ENCODE peak calls at places on chromosome 20, in nine cellular contexts. One of them, this sample, is unnamed.

GRCh38 chr20:50916257-50916656 is 15.0 kb downstream of the ADNP start:
- DNase-seq in endothelial cell: no peak
- DNase-seq in HL-60: no peak
- DNase-seq in body of pancreas: no peak
- DNase-seq in H9: no peak
- DNase-seq in colonic mucosa: peak; percentile 49
- DNase-seq in spleen: no peak
- DNase-seq in tibial artery: no peak
- DNase-seq in neural crest cell: no peak
- DNase-seq in this sample: no peak

GRCh38 chr20:45987108-45987780 is 15.2 kb upstream of the ZNF335 start:
- DNase-seq in neural crest cell: peak; percentile 78
- DNase-seq in spleen: peak; percentile 95
- DNase-seq in H9: peak; percentile 92
- DNase-seq in body of pancreas: peak; percentile 83
- DNase-seq in tibial artery: no peak
- DNase-seq in endothelial cell: peak; percentile 92
- DNase-seq in HL-60: peak; percentile 50
- DNase-seq in colonic mucosa: peak; percentile 72
- DNase-seq in this sample: no peak

GRCh38 chr20:10376271-10377075 is 57.5 kb downstream of the MKKS start:
- DNase-seq in HL-60: no peak
- DNase-seq in neural crest cell: no peak
- DNase-seq in colonic mucosa: no peak
- DNase-seq in endothelial cell: no peak
- DNase-seq in H9: no peak
- DNase-seq in tibial artery: no peak
- DNase-seq in body of pancreas: no peak
- DNase-seq in spleen: no peak
- DNase-seq in this sample: no peak

GRCh38 chr20:38033330-38034107 is at the start of the genes RPRD1B and TTI1:
- DNase-seq in tibial artery: peak; percentile 95
- DNase-seq in neural crest cell: peak; percentile 81
- DNase-seq in HL-60: peak; percentile 85
- DNase-seq in body of pancreas: peak; percentile 90
- DNase-seq in colonic mucosa: peak; percentile 94
- DNase-seq in spleen: peak; percentile 97
- DNase-seq in H9: peak; percentile 92
- DNase-seq in endothelial cell: peak; percentile 86
- DNase-seq in this sample: peak; percentile 46

GRCh38 chr20:370151-370600 is 10.4 kb upstream of the TRIB3 start:
- DNase-seq in tibial artery: no peak
- DNase-seq in endothelial cell: no peak
- DNase-seq in H9: no peak
- DNase-seq in spleen: no peak
- DNase-seq in HL-60: no peak
- DNase-seq in colonic mucosa: no peak
- DNase-seq in neural crest cell: no peak
- DNase-seq in body of pancreas: no peak
- DNase-seq in this sample: no peak

GRCh38 chr20:33444797-33445560 is 1.4 kb upstream of the SNTA1 start:
- DNase-seq in neural crest cell: no peak
- DNase-seq in colonic mucosa: peak; percentile 32
- DNase-seq in spleen: no peak
- DNase-seq in body of pancreas: peak; percentile 44
- DNase-seq in HL-60: no peak
- DNase-seq in H9: peak; percentile 49
- DNase-seq in tibial artery: no peak
- DNase-seq in endothelial cell: no peak
- DNase-seq in this sample: no peak

GRCh38 chr20:8664778-8665177 is 404.1 kb upstream of the PLCB4 start:
- DNase-seq in HL-60: no peak
- DNase-seq in spleen: no peak
- DNase-seq in body of pancreas: no peak
- DNase-seq in endothelial cell: no peak
- DNase-seq in H9: no peak
- DNase-seq in neural crest cell: no peak
- DNase-seq in colonic mucosa: no peak
- DNase-seq in tibial artery: no peak
- DNase-seq in this sample: no peak

GRCh38 chr20:49228676-49229075 is 9.5 kb downstream of the DDX27 start:
- DNase-seq in colonic mucosa: no peak
- DNase-seq in HL-60: no peak
- DNase-seq in neural crest cell: no peak
- DNase-seq in body of pancreas: no peak
- DNase-seq in H9: no peak
- DNase-seq in spleen: no peak
- DNase-seq in endothelial cell: no peak
- DNase-seq in tibial artery: no peak
- DNase-seq in this sample: no peak

GRCh38 chr20:57996936-57997629 is 231.4 kb downstream of the ANKRD60 start:
- DNase-seq in H9: no peak
- DNase-seq in colonic mucosa: no peak
- DNase-seq in body of pancreas: no peak
- DNase-seq in tibial artery: no peak
- DNase-seq in HL-60: no peak
- DNase-seq in neural crest cell: no peak
- DNase-seq in spleen: peak; percentile 15
- DNase-seq in endothelial cell: no peak
- DNase-seq in this sample: peak; percentile 44

GRCh38 chr20:32534661-32535240 is 50.4 kb downstream of the NOL4L start:
- DNase-seq in colonic mucosa: no peak
- DNase-seq in neural crest cell: no peak
- DNase-seq in HL-60: no peak
- DNase-seq in endothelial cell: no peak
- DNase-seq in tibial artery: no peak
- DNase-seq in body of pancreas: no peak
- DNase-seq in spleen: no peak
- DNase-seq in H9: peak; percentile 50
- DNase-seq in this sample: no peak

GRCh38 chr20:50309764-50310672 is 119.4 kb downstream of the CEBPB start:
- DNase-seq in colonic mucosa: no peak
- DNase-seq in neural crest cell: no peak
- DNase-seq in H9: no peak
- DNase-seq in HL-60: no peak
- DNase-seq in tibial artery: no peak
- DNase-seq in spleen: peak; percentile 72
- DNase-seq in body of pancreas: no peak
- DNase-seq in endothelial cell: no peak
- DNase-seq in this sample: no peak

GRCh38 chr20:48858075-48858790 is 30.4 kb upstream of the PREX1 start:
- DNase-seq in tibial artery: no peak
- DNase-seq in HL-60: no peak
- DNase-seq in body of pancreas: no peak
- DNase-seq in colonic mucosa: no peak
- DNase-seq in spleen: no peak
- DNase-seq in neural crest cell: no peak
- DNase-seq in endothelial cell: no peak
- DNase-seq in H9: no peak
- DNase-seq in this sample: no peak

GRCh38 chr20:41631826-41632225 is 13.6 kb upstream of the CHD6 start:
- DNase-seq in neural crest cell: no peak
- DNase-seq in HL-60: no peak
- DNase-seq in spleen: no peak
- DNase-seq in endothelial cell: no peak
- DNase-seq in body of pancreas: no peak
- DNase-seq in tibial artery: peak; percentile 94
- DNase-seq in colonic mucosa: no peak
- DNase-seq in H9: no peak
- DNase-seq in this sample: no peak

GRCh38 chr20:5215592-5216304 is 88.9 kb downstream of the CDS2 start:
- DNase-seq in body of pancreas: no peak
- DNase-seq in neural crest cell: no peak
- DNase-seq in HL-60: no peak
- DNase-seq in colonic mucosa: no peak
- DNase-seq in spleen: no peak
- DNase-seq in tibial artery: no peak
- DNase-seq in endothelial cell: no peak
- DNase-seq in H9: no peak
- DNase-seq in this sample: no peak

GRCh38 chr20:12207875-12208274 is 290.2 kb downstream of the BTBD3 start:
- DNase-seq in endothelial cell: peak; percentile 54
- DNase-seq in neural crest cell: peak; percentile 54
- DNase-seq in H9: peak; percentile 63
- DNase-seq in colonic mucosa: peak; percentile 36
- DNase-seq in HL-60: peak; percentile 4
- DNase-seq in body of pancreas: peak; percentile 50
- DNase-seq in tibial artery: no peak
- DNase-seq in spleen: no peak
- DNase-seq in this sample: peak; percentile 7

GRCh38 chr20:44479643-44480042 is 4.0 kb downstream of the TTPAL start:
- DNase-seq in colonic mucosa: no peak
- DNase-seq in endothelial cell: no peak
- DNase-seq in tibial artery: no peak
- DNase-seq in HL-60: no peak
- DNase-seq in neural crest cell: no peak
- DNase-seq in spleen: no peak
- DNase-seq in body of pancreas: no peak
- DNase-seq in H9: no peak
- DNase-seq in this sample: no peak

GRCh38 chr20:44475372-44475693 is 341 bp upstream of the TTPAL start:
- DNase-seq in colonic mucosa: no peak
- DNase-seq in HL-60: no peak
- DNase-seq in spleen: no peak
- DNase-seq in tibial artery: no peak
- DNase-seq in endothelial cell: no peak
- DNase-seq in neural crest cell: no peak
- DNase-seq in body of pancreas: no peak
- DNase-seq in H9: no peak
- DNase-seq in this sample: no peak

GRCh38 chr20:44477151-44477550 is 1.5 kb downstream of the TTPAL start:
- DNase-seq in neural crest cell: no peak
- DNase-seq in HL-60: no peak
- DNase-seq in body of pancreas: no peak
- DNase-seq in endothelial cell: no peak
- DNase-seq in tibial artery: no peak
- DNase-seq in colonic mucosa: no peak
- DNase-seq in H9: no peak
- DNase-seq in spleen: no peak
- DNase-seq in this sample: no peak

GRCh38 chr20:44478188-44478587 is 2.5 kb downstream of the TTPAL start:
- DNase-seq in H9: no peak
- DNase-seq in endothelial cell: no peak
- DNase-seq in body of pancreas: no peak
- DNase-seq in colonic mucosa: no peak
- DNase-seq in tibial artery: no peak
- DNase-seq in neural crest cell: no peak
- DNase-seq in HL-60: no peak
- DNase-seq in spleen: no peak
- DNase-seq in this sample: no peak

GRCh38 chr20:44475694-44476560 is at the start of gene TTPAL:
- DNase-seq in endothelial cell: peak; percentile 87
- DNase-seq in body of pancreas: peak; percentile 94
- DNase-seq in neural crest cell: peak; percentile 73
- DNase-seq in tibial artery: peak; percentile 93
- DNase-seq in colonic mucosa: peak; percentile 93
- DNase-seq in spleen: peak; percentile 98
- DNase-seq in HL-60: peak; percentile 75
- DNase-seq in H9: peak; percentile 94
- DNase-seq in this sample: no peak
- TF ChIP-seq CTCF in endothelial cell: no peak
- TF ChIP-seq CTCF in body of pancreas: peak; percentile 51
- TF ChIP-seq CTCF in neural crest cell: no peak
- TF ChIP-seq CTCF in tibial artery: peak; percentile 34
- TF ChIP-seq CTCF in colonic mucosa: no peak
- TF ChIP-seq CTCF in spleen: peak; percentile 33
- TF ChIP-seq CTCF in HL-60: no peak
- TF ChIP-seq CTCF in H9: no peak
- TF ChIP-seq CTCF in this sample: peak; percentile 27

DNA sequence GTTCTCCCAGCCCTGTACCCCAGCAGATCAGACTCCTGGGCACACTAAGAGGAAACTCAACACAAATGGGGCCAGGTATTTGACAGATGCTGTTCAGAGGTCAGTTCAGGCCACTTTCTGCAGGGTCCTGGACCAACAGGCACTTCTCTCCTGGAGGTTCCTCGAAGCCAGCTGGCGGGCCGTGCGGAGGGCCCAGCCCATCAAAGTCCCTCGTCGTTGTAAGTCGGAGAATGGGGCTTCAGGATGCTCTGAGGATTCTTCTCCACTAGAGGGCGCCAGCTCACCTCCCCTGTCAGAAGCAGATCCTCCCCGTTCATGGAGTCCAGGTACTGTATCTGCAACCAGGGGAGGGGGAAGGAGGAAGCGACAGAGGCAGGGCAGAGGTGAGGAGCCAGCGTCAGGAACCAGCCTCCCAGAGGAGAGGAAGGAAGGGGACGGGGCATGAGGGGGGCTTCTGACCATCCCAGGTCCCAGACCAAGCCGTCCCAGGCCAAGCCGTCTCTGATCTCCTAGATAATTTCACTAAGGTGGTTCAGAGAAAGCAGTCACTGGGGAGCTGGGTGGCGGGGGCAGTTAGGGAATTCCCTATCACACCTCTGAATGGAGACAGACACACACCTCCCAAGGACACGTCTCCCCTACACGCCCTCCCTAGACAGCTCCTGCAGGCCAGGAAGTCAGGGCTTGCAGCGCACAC is 11.7 kb upstream of the FAM83C start:
- DNase-seq in neural crest cell: peak; percentile 82
- DNase-seq in H9: peak; percentile 95
- DNase-seq in HL-60: peak; percentile 88
- DNase-seq in spleen: peak; percentile 89
- DNase-seq in body of pancreas: peak; percentile 87
- DNase-seq in tibial artery: peak; percentile 83
- DNase-seq in colonic mucosa: peak; percentile 87
- DNase-seq in endothelial cell: peak; percentile 86
- DNase-seq in this sample: peak; percentile 86
- TF ChIP-seq CTCF in neural crest cell: peak; percentile 94
- TF ChIP-seq CTCF in H9: peak; percentile 96
- TF ChIP-seq CTCF in HL-60: peak; percentile 92
- TF ChIP-seq CTCF in spleen: peak; percentile 90
- TF ChIP-seq CTCF in body of pancreas: peak; percentile 89
- TF ChIP-seq CTCF in tibial artery: peak; percentile 82
- TF ChIP-seq CTCF in colonic mucosa: peak; percentile 83
- TF ChIP-seq CTCF in endothelial cell: peak; percentile 84
- TF ChIP-seq CTCF in this sample: peak; percentile 94

GRCh38 chr20:61980647-61981583 is 84.8 kb downstream of the TAF4 start:
- DNase-seq in body of pancreas: peak; percentile 87
- DNase-seq in HL-60: peak; percentile 27
- DNase-seq in neural crest cell: no peak
- DNase-seq in tibial artery: no peak
- DNase-seq in H9: no peak
- DNase-seq in endothelial cell: peak; percentile 46
- DNase-seq in spleen: peak; percentile 76
- DNase-seq in colonic mucosa: no peak
- DNase-seq in this sample: peak; percentile 6
- TF ChIP-seq CTCF in body of pancreas: peak; percentile 84
- TF ChIP-seq CTCF in HL-60: peak; percentile 69
- TF ChIP-seq CTCF in neural crest cell: peak; percentile 56
- TF ChIP-seq CTCF in tibial artery: peak; percentile 17
- TF ChIP-seq CTCF in H9: peak; percentile 52
- TF ChIP-seq CTCF in endothelial cell: no peak
- TF ChIP-seq CTCF in spleen: peak; percentile 76
- TF ChIP-seq CTCF in colonic mucosa: no peak
- TF ChIP-seq CTCF in this sample: peak; percentile 48

DNA sequence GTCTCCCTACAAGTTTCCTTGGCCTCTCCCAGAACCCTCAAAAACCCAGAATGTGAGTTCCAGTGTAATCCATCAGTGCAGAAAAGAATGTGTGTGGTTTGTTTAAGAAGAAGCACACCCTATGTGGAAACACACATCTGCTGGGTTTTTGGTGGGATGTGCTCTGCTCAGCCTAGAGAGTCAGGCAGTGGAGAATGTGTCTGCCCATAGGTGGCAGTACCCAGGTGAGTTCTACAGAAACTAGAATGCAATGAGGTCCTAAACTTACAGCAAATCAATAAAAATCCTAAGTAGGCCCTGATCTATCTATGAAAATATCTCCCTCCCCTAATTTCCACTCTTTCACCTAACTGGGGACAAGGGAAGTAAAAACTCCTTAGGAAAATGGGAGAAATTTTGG is 437.3 kb downstream of the DHX35 start:
- DNase-seq in tibial artery: no peak
- DNase-seq in H9: no peak
- DNase-seq in body of pancreas: no peak
- DNase-seq in endothelial cell: no peak
- DNase-seq in neural crest cell: no peak
- DNase-seq in colonic mucosa: no peak
- DNase-seq in spleen: no peak
- DNase-seq in HL-60: no peak
- DNase-seq in this sample: no peak
- TF ChIP-seq CTCF in tibial artery: no peak
- TF ChIP-seq CTCF in H9: peak; percentile 55
- TF ChIP-seq CTCF in body of pancreas: no peak
- TF ChIP-seq CTCF in endothelial cell: no peak
- TF ChIP-seq CTCF in neural crest cell: no peak
- TF ChIP-seq CTCF in colonic mucosa: no peak
- TF ChIP-seq CTCF in spleen: no peak
- TF ChIP-seq CTCF in HL-60: no peak
- TF ChIP-seq CTCF in this sample: no peak